ENCODE peak calls at places on chromosomes 11 and 22, in eight cellular contexts. P, V, L, E, G, B, O and K are unnamed samples.

GRCh38 chr22:28884754-28885375 is 1.5 kb downstream of the ZNRF3 start:
- DNase-seq in P (no peak), V (no peak), G (no peak), E (no peak), B (no peak), O (no peak), L (no peak), K (no peak)

GRCh38 chr22:44920183-44920582 is 89.6 kb downstream of the PHF21B start:
- DNase-seq in E (peak), V (no peak), B (no peak), G (no peak), P (no peak), L (no peak), O (no peak), K (peak)

GRCh38 chr11:1225386-1226225 is 2.7 kb downstream of the MUC5B start:
- DNase-seq in O (no peak), V (no peak), P (peak), G (no peak), B (no peak), L (no peak), E (peak), K (peak)

GRCh38 chr22:43841742-43842141 is 20.6 kb downstream of the SULT4A1 start:
- DNase-seq in P (no peak), O (no peak), V (no peak), G (no peak), L (no peak), B (no peak), E (peak), K (no peak)

GRCh38 chr11:85759915-85760314 is 51.0 kb downstream of the SYTL2 start:
- DNase-seq in O (no peak), G (peak), L (no peak), V (no peak), P (no peak), E (no peak), B (no peak), K (no peak)

GRCh38 chr22:40676644-40677043 is 2.6 kb upstream of the MCHR1 start:
- DNase-seq in B (no peak), G (no peak), V (no peak), L (no peak), E (no peak), P (no peak), O (no peak), K (no peak)

GRCh38 chr11:10663365-10663764 is 30.2 kb downstream of the IRAG1 start:
- DNase-seq in B (no peak), P (no peak), E (no peak), G (no peak), V (no peak), O (no peak), L (no peak), K (no peak)

GRCh38 chr11:69641681-69642548 is 959 bp downstream of the CCND1 start:
- DNase-seq in G (peak), V (no peak), O (no peak), B (no peak), L (peak), P (no peak), E (peak), K (peak)

GRCh38 chr11:119339581-119340334 is 925 bp downstream of the C1QTNF5 start:
- DNase-seq in V (peak), B (no peak), L (no peak), G (peak), P (peak), E (peak), O (peak), K (no peak)

GRCh38 chr11:44777537-44778199 is 50.9 kb downstream of the TSPAN18 start:
- DNase-seq in V (no peak), G (no peak), B (no peak), L (no peak), O (no peak), P (no peak), E (no peak), K (no peak)

GRCh38 chr11:2382927-2383822 is 6.1 kb downstream of the CD81 start:
- DNase-seq in E (peak), O (peak), V (no peak), P (no peak), G (peak), L (no peak), B (no peak), K (no peak)

GRCh38 chr11:83956119-83956697 is 670.0 kb upstream of the CCDC90B start:
- DNase-seq in B (peak), G (no peak), V (no peak), O (no peak), L (no peak), P (no peak), E (peak), K (no peak)

GRCh38 chr11:77188912-77189491 is 61.0 kb downstream of the MYO7A start:
- DNase-seq in P (peak), E (peak), O (no peak), B (no peak), L (no peak), G (no peak), V (no peak), K (no peak)

DNA sequence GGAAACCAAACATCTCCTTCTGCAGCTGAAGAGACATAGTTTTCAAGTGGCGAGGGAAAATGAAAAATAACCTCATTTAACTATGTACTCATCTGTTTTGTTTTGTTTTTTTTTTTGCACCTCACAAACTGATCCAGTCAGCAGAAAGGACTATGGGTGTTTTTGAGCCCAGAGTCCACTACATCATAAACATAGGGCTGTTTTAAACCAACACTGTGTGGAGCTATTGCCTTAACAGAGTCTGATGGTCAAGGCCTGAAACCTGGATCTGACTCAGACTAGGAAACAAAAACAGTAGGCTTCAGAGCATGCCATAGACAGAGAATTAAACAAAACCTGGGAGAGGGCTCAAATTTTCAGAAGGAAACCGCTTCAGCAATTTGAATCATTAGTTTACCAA is 99.3 kb upstream of the FSHB start:
- DNase-seq in G (peak), P (no peak), E (no peak), V (no peak), O (no peak), B (peak), L (no peak), K (no peak)
- TF ChIP-seq CTCF in G (peak), P (no peak), E (no peak), V (peak), O (no peak), B (peak), L (no peak), K (no peak)

GRCh38 chr11:81578571-81578970 is 1155.1 kb downstream of the FAM181B start:
- DNase-seq in P (no peak), G (no peak), V (no peak), E (no peak), O (no peak), B (no peak), L (no peak), K (no peak)
- TF ChIP-seq CTCF in P (no peak), G (no peak), V (no peak), E (no peak), O (no peak), B (no peak), L (no peak), K (no peak)

GRCh38 chr11:132278801-132279574 is 908.6 kb downstream of the NTM start:
- DNase-seq in O (peak), P (no peak), B (peak), E (no peak), V (no peak), G (peak), L (no peak), K (no peak)
- TF ChIP-seq CTCF in O (no peak), P (peak), B (peak), E (no peak), V (no peak), G (peak), L (no peak), K (no peak)

DNA sequence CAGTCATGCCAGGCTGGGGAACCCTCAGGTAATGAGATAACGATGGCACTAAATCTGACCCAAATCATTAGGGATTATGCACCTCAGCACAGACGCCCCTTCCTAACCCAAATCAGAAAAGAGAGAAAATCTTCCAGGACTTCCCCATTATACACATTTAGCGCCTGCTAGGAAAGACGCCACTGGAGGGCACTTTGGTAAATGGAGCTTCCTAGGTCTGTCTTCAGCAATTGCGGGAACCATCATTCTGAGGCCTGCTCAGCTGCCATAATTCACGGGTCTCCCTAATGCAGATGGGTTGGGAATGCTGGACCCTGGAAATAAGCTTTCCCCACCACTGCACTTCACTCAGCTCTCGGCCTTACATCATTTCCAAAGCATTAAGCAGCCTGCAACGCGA is 86.2 kb upstream of the OPCML start:
- DNase-seq in P (no peak), B (no peak), L (no peak), G (no peak), E (no peak), V (no peak), O (no peak), K (no peak)
- TF ChIP-seq CTCF in P (no peak), B (no peak), L (no peak), G (no peak), E (no peak), V (no peak), O (no peak), K (no peak)

GRCh38 chr11:16871368-16871767 is 132.9 kb downstream of the C11orf58 start:
- DNase-seq in V (no peak), G (no peak), O (no peak), L (no peak), P (no peak), E (no peak), B (no peak), K (no peak)

GRCh38 chr11:16876840-16877239 is 137.4 kb downstream of the PLEKHA7 start:
- DNase-seq in V (no peak), O (no peak), P (no peak), L (no peak), E (no peak), G (no peak), B (no peak), K (no peak)

GRCh38 chr11:16873289-16873688 is 134.8 kb downstream of the C11orf58 start:
- DNase-seq in E (no peak), V (no peak), O (no peak), G (no peak), B (no peak), L (no peak), P (no peak), K (no peak)

GRCh38 chr11:16876053-16876752 is 137.8 kb downstream of the C11orf58 start:
- DNase-seq in O (no peak), B (no peak), L (no peak), V (no peak), E (no peak), G (no peak), P (no peak), K (no peak)

GRCh38 chr11:16874275-16874975 is 136.0 kb downstream of the C11orf58 start:
- DNase-seq in E (no peak), O (no peak), L (no peak), B (no peak), V (no peak), G (no peak), P (no peak), K (no peak)
- TF ChIP-seq CTCF in E (no peak), O (no peak), L (no peak), B (no peak), V (no peak), G (no peak), P (no peak), K (no peak)

GRCh38 chr11:57562596-57562995 is 4.9 kb downstream of the UBE2L6 start:
- DNase-seq in O (no peak), V (no peak), L (no peak), E (no peak), B (no peak), G (no peak), P (no peak), K (no peak)
- TF ChIP-seq CTCF in O (no peak), V (no peak), L (no peak), E (no peak), B (no peak), G (no peak), P (no peak), K (no peak)

GRCh38 chr22:39282642-39283311 is 36.6 kb downstream of the RPL3 start:
- DNase-seq in G (peak), P (no peak), E (no peak), B (no peak), V (no peak), O (no peak), L (no peak), K (peak)
- TF ChIP-seq CTCF in G (no peak), P (no peak), E (no peak), B (no peak), V (no peak), O (no peak), L (no peak), K (no peak)

DNA sequence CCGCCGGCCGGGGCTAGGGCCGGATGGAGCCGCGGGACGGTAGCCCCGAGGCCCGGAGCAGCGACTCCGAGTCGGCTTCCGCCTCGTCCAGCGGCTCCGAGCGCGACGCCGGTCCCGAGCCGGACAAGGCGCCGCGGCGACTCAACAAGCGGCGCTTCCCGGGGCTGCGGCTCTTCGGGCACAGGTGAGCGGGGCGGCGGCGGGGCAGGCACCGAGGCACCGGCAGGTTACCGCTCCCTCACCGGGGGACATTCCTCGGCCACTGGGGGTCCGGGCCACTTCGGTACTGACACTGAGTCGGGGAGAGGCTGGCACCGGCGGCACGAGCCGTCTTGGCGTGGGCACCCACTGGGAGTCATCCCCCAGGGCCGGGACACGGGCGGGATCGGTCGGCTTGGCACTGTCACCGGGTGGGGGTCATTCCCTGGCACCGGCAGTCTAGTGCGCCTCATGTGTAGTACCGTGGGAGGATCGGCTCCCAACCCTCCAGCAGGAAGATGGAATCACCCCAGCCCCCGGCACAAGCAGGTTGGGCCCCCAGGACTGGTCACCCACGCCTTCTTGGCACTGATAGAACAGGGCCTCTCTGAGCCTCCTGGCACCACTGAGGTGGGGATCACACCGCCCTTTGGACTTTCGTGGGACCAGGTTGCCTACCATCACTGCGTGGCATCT is 511 bp downstream of the DGKZ start:
- DNase-seq in G (no peak), E (peak), O (no peak), V (no peak), P (peak), B (no peak), L (peak), K (no peak)
- TF ChIP-seq CTCF in G (no peak), E (no peak), O (no peak), V (no peak), P (no peak), B (no peak), L (no peak), K (no peak)